ENCODE peak calls at places on chromosomes 13 and 19, in ten cellular contexts. S is Panc1, E is stomach, Z is upper lobe of left lung, X is endothelial cell of umbilical vein, Y is breast epithelium, H is HL-60, Q is GM23338, R is H1, N is K562. L is an unnamed sample.

GRCh38 chr13:23578411-23579071 is 8.3 kb downstream of the TNFRSF19 start:
- DNase-seq in S (no peak), E (peak; percentile 79), Z (peak; percentile 94), X (peak; percentile 4), Y (peak; percentile 59), H (peak; percentile 75), Q (peak; percentile 74), R (peak; percentile 82), N (peak; percentile 66), L (peak; percentile 87)

GRCh38 chr19:51185868-51186215 is 39.0 kb upstream of the CD33 start:
- DNase-seq in S (no peak), E (no peak), Z (no peak), X (no peak), Y (no peak), H (no peak), Q (no peak), R (no peak), N (no peak), L (no peak)

GRCh38 chr13:40013554-40013953 is 358.1 kb downstream of the COG6 start:
- DNase-seq in S (no peak), E (no peak), Z (no peak), X (no peak), Y (no peak), H (no peak), Q (no peak), R (no peak), N (no peak), L (no peak)

GRCh38 chr19:47310819-47311218 is 1.2 kb downstream of the C5AR1 start:
- DNase-seq in S (no peak), E (peak; percentile 54), Z (no peak), X (no peak), Y (no peak), H (peak; percentile 91), Q (no peak), R (no peak), N (peak; percentile 35), L (no peak)

GRCh38 chr19:47404334-47405196 is 14.8 kb downstream of the MEIS3 start:
- DNase-seq in S (no peak), E (no peak), Z (no peak), X (no peak), Y (no peak), H (no peak), Q (no peak), R (no peak), N (no peak), L (no peak)

GRCh38 chr13:43805071-43805468 is 18.3 kb upstream of the ENOX1 start:
- DNase-seq in S (peak; percentile 50), E (no peak), Z (no peak), X (peak; percentile 21), Y (no peak), H (no peak), Q (peak; percentile 9), R (no peak), N (no peak), L (no peak)

GRCh38 chr13:29540334-29540733 is 55.2 kb downstream of the SLC7A1 start:
- DNase-seq in S (no peak), E (no peak), Z (no peak), X (no peak), Y (no peak), H (no peak), Q (peak; percentile 41), R (no peak), N (no peak), L (no peak)

GRCh38 chr13:22561581-22561980 is 619.2 kb upstream of the SGCG start:
- DNase-seq in S (no peak), E (no peak), Z (no peak), X (no peak), Y (no peak), H (no peak), Q (no peak), R (no peak), N (no peak), L (no peak)

GRCh38 chr19:56971230-56971629 is 130.7 kb upstream of the PEG3 start:
- DNase-seq in S (no peak), E (no peak), Z (no peak), X (no peak), Y (no peak), H (no peak), Q (no peak), R (no peak), N (no peak), L (no peak)

GRCh38 chr19:56972291-56972914 is 131.9 kb upstream of the PEG3 start:
- DNase-seq in S (no peak), E (no peak), Z (no peak), X (no peak), Y (no peak), H (no peak), Q (no peak), R (no peak), N (no peak), L (no peak)

GRCh38 chr19:56966697-56967299 is 126.3 kb upstream of the PEG3 start:
- DNase-seq in S (no peak), E (no peak), Z (no peak), X (no peak), Y (no peak), H (no peak), Q (no peak), R (no peak), N (no peak), L (no peak)

GRCh38 chr19:56966225-56966696 is 125.7 kb upstream of the PEG3 start:
- DNase-seq in S (no peak), E (no peak), Z (peak; percentile 33), X (no peak), Y (no peak), H (no peak), Q (no peak), R (no peak), N (no peak), L (no peak)

DNA sequence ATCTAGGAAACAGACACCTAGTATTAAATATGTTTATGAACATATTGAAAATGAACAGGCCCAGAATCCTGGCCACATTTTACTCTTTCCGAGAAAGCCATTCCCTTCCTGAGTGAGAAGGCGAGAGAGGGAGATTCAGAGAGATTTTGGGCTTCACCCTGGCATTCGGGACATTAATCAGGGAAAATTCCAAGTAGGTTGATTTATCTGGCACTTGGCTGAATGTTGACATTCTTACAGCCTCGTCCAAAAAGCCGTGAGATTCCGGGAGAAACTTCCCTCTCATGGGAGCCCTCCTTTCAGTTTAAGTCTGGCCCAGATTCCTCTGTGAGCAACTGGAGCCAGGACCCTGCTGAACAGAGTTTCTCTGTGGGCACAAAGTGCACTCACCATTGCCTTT is 129.2 kb upstream of the PEG3 start:
- DNase-seq in S (no peak), E (no peak), Z (no peak), X (no peak), Y (no peak), H (no peak), Q (no peak), R (no peak), N (no peak), L (no peak)
- TF ChIP-seq POLR2AphosphoS5 in S (no peak), E (peak; percentile 54), Z (no peak), X (no peak), Y (no peak), H (no peak), Q (no peak), R (no peak), N (no peak), L (no peak)

GRCh38 chr19:45955905-45956608 is 17.6 kb downstream of the NOVA2 start:
- DNase-seq in S (no peak), E (no peak), Z (no peak), X (peak; percentile 99), Y (peak; percentile 30), H (no peak), Q (no peak), R (no peak), N (no peak), L (no peak)
- TF ChIP-seq POLR2AphosphoS5 in S (no peak), E (no peak), Z (peak; percentile 62), X (peak; percentile 86), Y (no peak), H (no peak), Q (no peak), R (no peak), N (no peak), L (no peak)

GRCh38 chr19:45754323-45754722 is 14.7 kb downstream of the SIX5 start:
- DNase-seq in S (no peak), E (no peak), Z (peak; percentile 48), X (no peak), Y (no peak), H (no peak), Q (no peak), R (no peak), N (no peak), L (no peak)

GRCh38 chr19:45753548-45753947 is 15.5 kb downstream of the SIX5 start:
- DNase-seq in S (no peak), E (no peak), Z (no peak), X (no peak), Y (no peak), H (no peak), Q (peak; percentile 84), R (peak; percentile 77), N (peak; percentile 44), L (no peak)

GRCh38 chr19:45747513-45747912 is 14.3 kb downstream of the MEIOSIN start:
- DNase-seq in S (no peak), E (no peak), Z (no peak), X (no peak), Y (no peak), H (no peak), Q (no peak), R (no peak), N (no peak), L (no peak)

GRCh38 chr19:45757696-45758095 is 11.4 kb downstream of the SIX5 start:
- DNase-seq in S (no peak), E (no peak), Z (no peak), X (no peak), Y (no peak), H (no peak), Q (no peak), R (no peak), N (no peak), L (no peak)

DNA sequence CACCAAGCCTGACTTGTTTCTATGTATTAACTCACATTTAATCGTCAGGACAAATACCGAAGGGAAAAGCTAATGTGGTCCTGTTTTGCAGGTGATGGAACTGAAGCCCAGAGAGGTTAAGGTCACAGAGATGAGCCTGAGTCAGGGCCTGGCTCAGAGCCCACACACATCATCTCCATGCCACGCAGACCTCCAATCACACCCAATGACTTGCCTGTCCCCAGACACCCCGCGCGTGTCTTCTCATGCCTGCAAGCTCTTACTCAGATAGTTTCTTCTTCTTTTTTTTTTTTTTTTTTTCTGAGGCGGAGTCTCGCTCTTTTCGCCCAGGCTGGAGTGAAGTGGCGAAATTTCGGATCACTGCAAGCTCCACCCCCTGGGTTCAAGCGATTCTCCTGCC is 16.4 kb downstream of the SIX5 start:
- DNase-seq in S (no peak), E (no peak), Z (no peak), X (no peak), Y (no peak), H (no peak), Q (no peak), R (no peak), N (no peak), L (no peak)
- TF ChIP-seq POLR2AphosphoS5 in S (no peak), E (no peak), Z (no peak), X (no peak), Y (no peak), H (no peak), Q (no peak), R (no peak), N (no peak), L (no peak)

DNA sequence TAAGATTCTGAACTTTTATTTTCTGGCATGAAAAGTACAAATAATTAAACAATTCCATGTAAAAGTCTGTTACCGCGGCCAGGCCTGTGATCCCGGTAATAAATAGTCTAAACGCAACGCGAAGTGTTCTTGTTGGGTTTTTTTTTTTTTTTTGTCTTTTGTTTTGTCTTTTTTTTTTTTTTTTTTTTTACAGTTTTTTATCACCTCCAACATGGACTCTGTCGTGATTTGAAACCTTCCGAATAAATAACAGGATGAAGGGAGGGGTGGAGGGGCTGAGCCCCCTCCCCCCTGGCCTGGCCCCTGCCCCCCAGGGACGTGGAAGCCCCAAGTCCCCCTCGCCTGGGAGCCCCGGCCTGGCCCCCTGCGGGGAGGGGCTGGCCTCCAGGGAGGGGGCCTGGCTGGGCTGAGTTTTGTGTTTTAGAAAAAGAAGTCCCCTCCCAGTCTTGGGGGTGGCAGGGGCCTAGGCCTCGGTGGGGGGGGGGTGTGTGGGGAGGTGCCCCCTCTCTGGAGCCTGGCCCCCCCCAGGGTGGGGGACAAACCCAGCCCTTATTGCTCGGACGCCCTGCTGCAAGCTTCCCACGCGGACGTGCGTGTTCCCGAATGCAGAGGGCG is 16.0 kb downstream of the PRKCSH start:
- DNase-seq in S (no peak), E (no peak), Z (no peak), X (no peak), Y (no peak), H (no peak), Q (no peak), R (no peak), N (no peak), L (no peak)
- TF ChIP-seq POLR2AphosphoS5 in S (no peak), E (no peak), Z (no peak), X (no peak), Y (no peak), H (no peak), Q (no peak), R (no peak), N (no peak), L (no peak)

L was measured in suprapubic skin.